ENCODE peak calls at places on chromosomes 7 and 10, in four cellular contexts. Y is A549, S is cardiac muscle cell, Q is GM23338. E is an unnamed sample.

GRCh38 chr10:104309980-104310978 is 28.0 kb downstream of the ITPRIP start:
- DNase-seq in S (peak), Q (no peak), Y (no peak), E (no peak)

GRCh38 chr7:76047305-76047810 is 442 bp downstream of the STYXL1 start:
- DNase-seq in S (peak), Y (no peak), Q (no peak), E (no peak)

GRCh38 chr7:1669954-1670893 is at the start of gene ELFN1:
- DNase-seq in Q (peak), Y (peak), S (peak), E (no peak)

GRCh38 chr7:327991-328702 is 38.2 kb downstream of the FOXL3 start:
- DNase-seq in Q (no peak), S (no peak), Y (no peak), E (no peak)

GRCh38 chr10:19762026-19762425 is 54.2 kb upstream of the PLXDC2 start:
- DNase-seq in S (peak), Q (no peak), Y (no peak), E (no peak)

GRCh38 chr10:70602665-70603438 is at the start of gene PRF1:
- DNase-seq in S (no peak), Q (no peak), Y (no peak), E (no peak)

GRCh38 chr7:153701678-153702077 is 350.5 kb upstream of the DPP6 start:
- DNase-seq in S (no peak), Q (no peak), Y (no peak), E (no peak)

GRCh38 chr7:42128703-42129102 is 108.3 kb downstream of the GLI3 start:
- DNase-seq in Q (peak), S (peak), Y (peak), E (no peak)

GRCh38 chr7:12137283-12137682 is 73.8 kb upstream of the TMEM106B start:
- DNase-seq in Q (no peak), S (no peak), Y (peak), E (no peak)

GRCh38 chr7:143882020-143882610 is 19.9 kb downstream of the TCAF1 start:
- DNase-seq in S (peak), Q (peak), Y (no peak), E (no peak)

GRCh38 chr7:47573758-47574472 is 8.0 kb downstream of the TNS3 start:
- DNase-seq in Q (no peak), Y (peak), S (peak), E (no peak)

GRCh38 chr7:113698556-113699220 is 220.1 kb downstream of the PPP1R3A start:
- DNase-seq in Y (peak), Q (peak), S (peak), E (no peak)

GRCh38 chr10:122461367-122461728 is at the start of gene HTRA1:
- DNase-seq in Q (peak), Y (peak), S (peak), E (peak)

GRCh38 chr10:31694929-31695837 is 233.4 kb downstream of the ARHGAP12 start:
- DNase-seq in Q (no peak), S (no peak), Y (no peak), E (no peak)

GRCh38 chr7:35261476-35262285 is 7.8 kb upstream of the TBX20 start:
- DNase-seq in Q (peak), S (peak), Y (no peak), E (no peak)

GRCh38 chr10:128526793-128527375 is 400.7 kb upstream of the MKI67 start:
- DNase-seq in Q (no peak), Y (no peak), S (peak), E (no peak)

GRCh38 chr10:47088656-47089354 is 177.6 kb downstream of the PTPN20 start:
- DNase-seq in S (no peak), Q (no peak), Y (no peak), E (no peak)

GRCh38 chr10:58967551-58968418 is 208.7 kb upstream of the PHYHIPL start:
- DNase-seq in Y (peak), Q (peak), S (no peak), E (no peak)

GRCh38 chr10:97371696-97372095 is 29.4 kb downstream of the RRP12 start:
- DNase-seq in S (no peak), Y (no peak), Q (no peak), E (no peak)

GRCh38 chr10:2012209-2012608 is 274.9 kb upstream of the ADARB2 start:
- DNase-seq in Q (no peak), S (no peak), Y (no peak), E (no peak)
- TF ChIP-seq CTCF in Q (no peak), S (no peak), Y (no peak), E (no peak)

DNA sequence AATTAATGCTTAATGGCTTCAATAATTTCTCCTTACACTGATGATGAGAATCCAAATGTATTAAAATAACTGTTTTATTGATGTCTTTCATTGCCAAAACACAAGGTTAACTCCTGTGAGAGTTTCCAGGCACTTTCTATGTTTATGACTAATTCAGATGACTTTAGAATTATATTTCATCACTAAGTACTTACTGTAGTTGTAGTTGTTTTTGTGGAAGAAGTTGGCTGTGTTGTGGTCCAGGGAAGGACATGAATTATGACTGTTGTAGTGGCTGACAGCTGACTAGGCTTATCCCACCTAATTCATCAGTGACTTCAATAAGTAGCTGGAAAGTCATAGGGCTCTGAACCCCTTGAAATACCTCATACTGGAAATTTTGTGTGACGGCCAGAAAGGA is 254.8 kb downstream of the HGF start:
- DNase-seq in Q (no peak), Y (no peak), S (no peak), E (no peak)
- H3K4me3 ChIP-seq in Q (no peak), Y (no peak), S (no peak), E (no peak)

DNA sequence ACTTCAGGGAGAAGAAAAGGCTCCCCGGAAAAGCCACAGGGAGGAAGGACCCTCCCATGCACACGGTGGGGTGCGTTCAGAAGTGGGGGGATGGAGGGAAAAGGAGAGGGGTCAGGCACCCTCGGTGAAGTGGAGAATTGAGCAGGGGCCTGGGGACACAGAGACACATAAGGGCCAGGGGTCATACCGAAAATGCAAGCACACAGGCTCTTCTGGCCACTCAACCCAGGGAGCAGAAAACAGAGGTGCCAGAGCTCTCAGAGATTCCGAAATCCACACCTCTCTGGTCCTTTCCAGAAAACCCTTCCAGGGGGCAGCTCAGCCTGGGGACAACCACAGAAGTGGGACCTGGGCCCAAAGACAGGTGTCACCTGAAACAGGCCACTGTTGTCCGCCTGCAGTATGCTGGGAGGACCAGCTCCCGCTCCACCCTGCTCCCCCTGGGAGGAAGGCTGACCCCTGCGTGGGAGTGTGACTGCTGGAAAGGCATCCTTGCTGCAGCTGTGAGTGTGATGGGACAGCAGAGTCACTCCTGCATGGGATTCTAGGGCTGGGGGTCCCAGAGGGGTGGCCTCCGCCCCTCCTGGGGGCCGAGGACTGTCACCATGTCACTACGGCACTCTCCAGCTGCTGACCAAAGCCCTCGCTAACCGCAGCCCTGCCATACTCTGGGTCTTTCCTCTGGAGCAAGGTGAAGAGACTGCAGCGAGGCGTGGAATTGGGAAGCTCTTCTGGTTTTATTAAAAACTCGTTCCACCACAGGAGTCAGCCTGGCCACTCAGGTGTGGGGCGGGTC is 63.1 kb downstream of the TMEM209 start:
- DNase-seq in Q (no peak), Y (no peak), S (peak), E (no peak)
- TF ChIP-seq CTCF in Q (no peak), Y (no peak), S (no peak), E (no peak)

DNA sequence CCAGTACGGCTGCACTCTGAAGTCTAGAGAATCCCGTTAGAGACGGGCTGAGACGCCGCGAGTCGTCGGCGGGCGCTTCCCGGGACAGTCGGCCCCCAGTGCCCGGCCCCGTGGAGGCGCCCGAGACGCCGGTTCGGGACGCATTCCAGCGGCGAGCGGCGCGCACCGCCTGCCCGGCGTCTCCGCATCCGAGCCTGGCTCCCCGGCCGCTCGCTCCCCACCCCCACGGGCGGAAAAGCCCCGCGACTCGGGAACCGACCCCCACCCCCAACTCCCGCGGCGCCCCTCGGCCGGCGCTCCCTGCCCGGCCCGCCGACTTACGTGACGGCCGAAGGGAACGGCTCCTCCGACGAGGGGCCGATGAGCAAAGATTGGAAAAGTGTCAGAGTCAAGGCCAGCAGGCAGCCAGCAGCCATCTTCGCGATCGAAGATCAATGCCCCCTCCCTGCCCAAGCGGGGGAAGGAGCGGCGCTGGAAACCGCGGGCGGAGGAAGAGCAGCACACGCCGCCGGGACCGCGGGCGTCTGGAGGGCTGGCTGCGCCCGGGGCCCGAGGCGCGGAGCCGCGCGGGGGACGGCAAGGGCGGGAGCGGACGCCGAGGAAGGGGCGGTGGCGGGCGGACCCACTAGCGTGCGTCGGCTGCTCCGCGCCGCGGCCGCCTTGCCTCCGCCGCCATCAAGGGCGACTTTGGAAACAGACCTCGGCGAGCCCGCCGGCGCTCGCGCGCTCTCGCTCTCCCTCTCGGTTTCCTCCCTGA is at the start of gene CACNA2D1:
- DNase-seq in S (peak), Y (no peak), Q (peak), E (peak)
- H3K4me3 ChIP-seq in S (peak), Y (peak), Q (peak), E (peak)

DNA sequence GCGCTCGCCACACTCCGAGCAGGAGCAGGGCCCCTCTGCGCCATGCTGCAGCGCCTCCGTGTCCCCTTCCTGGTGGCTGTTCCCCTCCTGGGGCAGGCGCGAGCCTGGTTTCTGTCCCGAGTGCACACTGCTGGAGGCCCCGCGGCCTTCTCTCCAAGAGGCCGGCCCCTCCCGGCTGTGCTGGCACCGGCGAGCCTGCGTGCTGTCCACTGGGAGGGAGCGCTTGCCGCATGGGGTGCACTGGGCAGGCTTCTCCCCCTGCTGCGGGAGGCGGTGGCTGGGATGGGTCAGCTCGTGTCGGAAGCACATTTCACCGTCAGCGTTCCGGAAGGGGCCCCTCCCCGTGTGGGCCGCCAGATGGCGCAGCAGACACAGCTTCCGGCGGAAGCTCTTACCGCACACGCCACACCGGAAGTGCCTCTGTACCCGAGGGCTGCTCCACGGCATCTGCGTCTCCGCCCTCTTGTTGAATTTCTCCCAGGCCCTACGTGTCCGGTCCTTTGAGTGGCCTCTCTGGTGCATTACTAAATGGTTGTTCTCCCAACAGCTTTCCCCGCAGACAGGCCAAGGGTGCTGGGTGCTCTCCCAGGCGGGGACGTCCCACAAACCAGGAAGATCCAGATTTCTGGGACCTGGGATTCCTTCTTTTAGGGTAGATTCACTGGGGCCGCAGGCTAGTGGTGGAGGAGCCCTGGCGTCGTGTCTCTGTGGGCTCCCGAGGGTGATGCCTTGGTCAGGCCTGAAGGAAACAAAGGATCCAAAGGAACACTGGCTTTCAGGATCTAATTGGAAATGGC is 18.7 kb downstream of the ZNF786 start:
- DNase-seq in Y (peak), Q (peak), S (no peak), E (peak)
- TF ChIP-seq CTCF in Y (peak), Q (peak), S (peak), E (no peak)